ENCODE peak calls at places on chromosome 4, in eight cellular contexts. One of them, this sample, is unnamed. For H3K4me1, H3K9me3 and H3K36me3, the result is how much of the 10 kb centered on the place peaks cover.

GRCh38 chr4:153115322-153116100 is 88.7 kb upstream of the TRIM2 start:
- DNase-seq in GM23248: peak
- DNase-seq in HepG2: peak
- DNase-seq in uterus: peak
- DNase-seq in CD8-positive, alpha-beta T cell: peak
- DNase-seq in upper lobe of left lung: peak
- DNase-seq in K562: no peak
- DNase-seq in neural progenitor cell: no peak
- DNase-seq in this sample: no peak

GRCh38 chr4:163344147-163345050 is 707 bp downstream of the NPY5R start:
- DNase-seq in GM23248: no peak
- DNase-seq in HepG2: no peak
- DNase-seq in uterus: peak
- DNase-seq in CD8-positive, alpha-beta T cell: no peak
- DNase-seq in upper lobe of left lung: peak
- DNase-seq in K562: no peak
- DNase-seq in neural progenitor cell: peak
- DNase-seq in this sample: peak

GRCh38 chr4:158446106-158446505 is 75.6 kb upstream of the RXFP1 start:
- DNase-seq in GM23248: peak
- DNase-seq in HepG2: no peak
- DNase-seq in uterus: no peak
- DNase-seq in CD8-positive, alpha-beta T cell: no peak
- DNase-seq in upper lobe of left lung: no peak
- DNase-seq in K562: no peak
- DNase-seq in neural progenitor cell: no peak
- DNase-seq in this sample: no peak

GRCh38 chr4:94525993-94526740 is 74.4 kb downstream of the PDLIM5 start:
- DNase-seq in GM23248: peak
- DNase-seq in HepG2: no peak
- DNase-seq in uterus: no peak
- DNase-seq in CD8-positive, alpha-beta T cell: no peak
- DNase-seq in upper lobe of left lung: no peak
- DNase-seq in K562: no peak
- DNase-seq in neural progenitor cell: no peak
- DNase-seq in this sample: no peak

GRCh38 chr4:100023800-100024199 is 73.7 kb upstream of the H2AZ1 start:
- DNase-seq in GM23248: no peak
- DNase-seq in HepG2: no peak
- DNase-seq in uterus: no peak
- DNase-seq in CD8-positive, alpha-beta T cell: no peak
- DNase-seq in upper lobe of left lung: no peak
- DNase-seq in K562: no peak
- DNase-seq in neural progenitor cell: no peak
- DNase-seq in this sample: no peak

GRCh38 chr4:16492872-16493271 is 266.6 kb upstream of the TAPT1 start:
- DNase-seq in GM23248: no peak
- DNase-seq in HepG2: no peak
- DNase-seq in uterus: no peak
- DNase-seq in CD8-positive, alpha-beta T cell: no peak
- DNase-seq in upper lobe of left lung: no peak
- DNase-seq in K562: no peak
- DNase-seq in neural progenitor cell: no peak
- DNase-seq in this sample: no peak

GRCh38 chr4:1674682-1675081 is 9.4 kb downstream of the FAM53A start:
- DNase-seq in GM23248: no peak
- DNase-seq in HepG2: no peak
- DNase-seq in uterus: no peak
- DNase-seq in CD8-positive, alpha-beta T cell: no peak
- DNase-seq in upper lobe of left lung: no peak
- DNase-seq in K562: no peak
- DNase-seq in neural progenitor cell: no peak
- DNase-seq in this sample: no peak

GRCh38 chr4:138308421-138308820 is 66.3 kb upstream of the SLC7A11 start:
- DNase-seq in GM23248: peak
- DNase-seq in HepG2: no peak
- DNase-seq in uterus: no peak
- DNase-seq in CD8-positive, alpha-beta T cell: no peak
- DNase-seq in upper lobe of left lung: no peak
- DNase-seq in K562: no peak
- DNase-seq in neural progenitor cell: no peak
- DNase-seq in this sample: no peak

GRCh38 chr4:165198329-165198728 is 9.0 kb upstream of the KLHL2 start:
- DNase-seq in GM23248: peak
- DNase-seq in HepG2: no peak
- DNase-seq in uterus: no peak
- DNase-seq in CD8-positive, alpha-beta T cell: no peak
- DNase-seq in upper lobe of left lung: no peak
- DNase-seq in K562: no peak
- DNase-seq in neural progenitor cell: no peak
- DNase-seq in this sample: no peak

GRCh38 chr4:95998311-95998710 is 158.4 kb downstream of the PDHA2 start:
- DNase-seq in GM23248: no peak
- DNase-seq in HepG2: no peak
- DNase-seq in uterus: no peak
- DNase-seq in CD8-positive, alpha-beta T cell: no peak
- DNase-seq in upper lobe of left lung: no peak
- DNase-seq in K562: no peak
- DNase-seq in neural progenitor cell: no peak
- DNase-seq in this sample: no peak

GRCh38 chr4:174120446-174121142 is 162.9 kb downstream of the FBXO8 start:
- DNase-seq in GM23248: peak
- DNase-seq in HepG2: peak
- DNase-seq in uterus: peak
- DNase-seq in CD8-positive, alpha-beta T cell: no peak
- DNase-seq in upper lobe of left lung: peak
- DNase-seq in K562: peak
- DNase-seq in neural progenitor cell: peak
- DNase-seq in this sample: peak

GRCh38 chr4:112552668-112553067 is 36.7 kb upstream of the NEUROG2 start:
- DNase-seq in GM23248: peak
- DNase-seq in HepG2: peak
- DNase-seq in uterus: no peak
- DNase-seq in CD8-positive, alpha-beta T cell: no peak
- DNase-seq in upper lobe of left lung: no peak
- DNase-seq in K562: no peak
- DNase-seq in neural progenitor cell: no peak
- DNase-seq in this sample: no peak

GRCh38 chr4:41217373-41217772 is 3.0 kb upstream of the APBB2 start:
- DNase-seq in GM23248: no peak
- DNase-seq in HepG2: no peak
- DNase-seq in uterus: no peak
- DNase-seq in CD8-positive, alpha-beta T cell: no peak
- DNase-seq in upper lobe of left lung: no peak
- DNase-seq in K562: no peak
- DNase-seq in neural progenitor cell: no peak
- DNase-seq in this sample: no peak
- H3K4me1 ChIP-seq in GM23248: under half
- H3K4me1 ChIP-seq in HepG2: under half
- H3K4me1 ChIP-seq in uterus: under half
- H3K4me1 ChIP-seq in CD8-positive, alpha-beta T cell: under half
- H3K4me1 ChIP-seq in upper lobe of left lung: under half
- H3K4me1 ChIP-seq in K562: under half
- H3K4me1 ChIP-seq in neural progenitor cell: under half
- H3K4me1 ChIP-seq in this sample: under half

GRCh38 chr4:157005831-157006230 is 34.2 kb upstream of the PDGFC start:
- DNase-seq in GM23248: no peak
- DNase-seq in HepG2: no peak
- DNase-seq in uterus: no peak
- DNase-seq in CD8-positive, alpha-beta T cell: no peak
- DNase-seq in upper lobe of left lung: no peak
- DNase-seq in K562: no peak
- DNase-seq in neural progenitor cell: no peak
- DNase-seq in this sample: no peak
- H3K9me3 ChIP-seq in GM23248: under half
- H3K9me3 ChIP-seq in HepG2: under half
- H3K9me3 ChIP-seq in uterus: under half
- H3K9me3 ChIP-seq in CD8-positive, alpha-beta T cell: under half
- H3K9me3 ChIP-seq in upper lobe of left lung: under half
- H3K9me3 ChIP-seq in K562: under half
- H3K9me3 ChIP-seq in neural progenitor cell: under half
- H3K9me3 ChIP-seq in this sample: under half

GRCh38 chr4:119510750-119511149 is 117.9 kb downstream of the PDE5A start:
- DNase-seq in GM23248: peak
- DNase-seq in HepG2: no peak
- DNase-seq in uterus: no peak
- DNase-seq in CD8-positive, alpha-beta T cell: no peak
- DNase-seq in upper lobe of left lung: no peak
- DNase-seq in K562: no peak
- DNase-seq in neural progenitor cell: no peak
- DNase-seq in this sample: no peak
- H3K36me3 ChIP-seq in GM23248: under half
- H3K36me3 ChIP-seq in HepG2: under half
- H3K36me3 ChIP-seq in uterus: under half
- H3K36me3 ChIP-seq in CD8-positive, alpha-beta T cell: under half
- H3K36me3 ChIP-seq in upper lobe of left lung: under half
- H3K36me3 ChIP-seq in K562: under half
- H3K36me3 ChIP-seq in neural progenitor cell: under half
- H3K36me3 ChIP-seq in this sample: under half

GRCh38 chr4:148514581-148514980 is 72.4 kb upstream of the NR3C2 start:
- DNase-seq in GM23248: no peak
- DNase-seq in HepG2: no peak
- DNase-seq in uterus: no peak
- DNase-seq in CD8-positive, alpha-beta T cell: no peak
- DNase-seq in upper lobe of left lung: no peak
- DNase-seq in K562: no peak
- DNase-seq in neural progenitor cell: no peak
- DNase-seq in this sample: no peak

GRCh38 chr4:148515248-148515647 is 73.0 kb upstream of the NR3C2 start:
- DNase-seq in GM23248: peak
- DNase-seq in HepG2: no peak
- DNase-seq in uterus: no peak
- DNase-seq in CD8-positive, alpha-beta T cell: no peak
- DNase-seq in upper lobe of left lung: no peak
- DNase-seq in K562: no peak
- DNase-seq in neural progenitor cell: no peak
- DNase-seq in this sample: no peak

GRCh38 chr4:148514041-148514440 is 71.8 kb upstream of the NR3C2 start:
- DNase-seq in GM23248: no peak
- DNase-seq in HepG2: no peak
- DNase-seq in uterus: no peak
- DNase-seq in CD8-positive, alpha-beta T cell: no peak
- DNase-seq in upper lobe of left lung: no peak
- DNase-seq in K562: no peak
- DNase-seq in neural progenitor cell: no peak
- DNase-seq in this sample: no peak

DNA sequence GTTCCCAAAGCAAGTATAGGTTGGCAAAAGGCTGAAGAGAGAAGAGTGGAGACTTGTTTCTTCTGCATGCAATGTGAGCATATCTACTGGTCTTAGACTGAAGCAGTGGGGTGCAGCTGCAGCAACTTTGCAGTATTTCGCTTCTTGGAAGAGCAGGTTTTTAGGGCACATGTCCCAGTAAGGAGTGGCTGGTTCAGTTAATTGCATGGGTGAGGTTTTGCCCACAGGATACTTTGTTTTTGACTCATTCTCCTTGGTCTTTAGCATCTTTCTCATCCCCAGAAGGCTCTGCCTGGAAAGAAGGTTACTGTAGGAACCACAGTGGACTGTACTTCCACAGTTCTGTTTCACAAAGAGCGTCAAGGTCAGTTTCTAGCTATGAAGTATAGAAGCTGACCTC is 68.0 kb upstream of the NR3C2 start:
- DNase-seq in GM23248: no peak
- DNase-seq in HepG2: no peak
- DNase-seq in uterus: no peak
- DNase-seq in CD8-positive, alpha-beta T cell: no peak
- DNase-seq in upper lobe of left lung: no peak
- DNase-seq in K562: no peak
- DNase-seq in neural progenitor cell: no peak
- DNase-seq in this sample: no peak
- H3K4me1 ChIP-seq in GM23248: under half
- H3K4me1 ChIP-seq in HepG2: under half
- H3K4me1 ChIP-seq in uterus: under half
- H3K4me1 ChIP-seq in CD8-positive, alpha-beta T cell: under half
- H3K4me1 ChIP-seq in upper lobe of left lung: under half
- H3K4me1 ChIP-seq in K562: under half
- H3K4me1 ChIP-seq in neural progenitor cell: under half
- H3K4me1 ChIP-seq in this sample: under half

GRCh38 chr4:53695540-53696463 is 104.5 kb upstream of the LNX1 start:
- DNase-seq in GM23248: no peak
- DNase-seq in HepG2: no peak
- DNase-seq in uterus: no peak
- DNase-seq in CD8-positive, alpha-beta T cell: no peak
- DNase-seq in upper lobe of left lung: no peak
- DNase-seq in K562: no peak
- DNase-seq in neural progenitor cell: no peak
- DNase-seq in this sample: no peak
- H3K9me3 ChIP-seq in GM23248: under half
- H3K9me3 ChIP-seq in HepG2: under half
- H3K9me3 ChIP-seq in uterus: under half
- H3K9me3 ChIP-seq in CD8-positive, alpha-beta T cell: under half
- H3K9me3 ChIP-seq in upper lobe of left lung: under half
- H3K9me3 ChIP-seq in K562: under half
- H3K9me3 ChIP-seq in neural progenitor cell: under half
- H3K9me3 ChIP-seq in this sample: under half

GRCh38 chr4:73099143-73099542 is 29.6 kb upstream of the COX18 start:
- DNase-seq in GM23248: no peak
- DNase-seq in HepG2: no peak
- DNase-seq in uterus: no peak
- DNase-seq in CD8-positive, alpha-beta T cell: no peak
- DNase-seq in upper lobe of left lung: peak
- DNase-seq in K562: no peak
- DNase-seq in neural progenitor cell: no peak
- DNase-seq in this sample: no peak
- H3K36me3 ChIP-seq in GM23248: half or more
- H3K36me3 ChIP-seq in HepG2: half or more
- H3K36me3 ChIP-seq in uterus: under half
- H3K36me3 ChIP-seq in CD8-positive, alpha-beta T cell: under half
- H3K36me3 ChIP-seq in upper lobe of left lung: half or more
- H3K36me3 ChIP-seq in K562: half or more
- H3K36me3 ChIP-seq in neural progenitor cell: under half
- H3K36me3 ChIP-seq in this sample: under half